ENCODE peak calls at places on chromosome 5, in six cellular contexts. R is IMR-90, L is K562, F is GM12878, C is HepG2, J is H1. K is an unnamed sample.
A peak's percentile ranks its signal among the peaks of the same experiment; 100 is the strongest.

GRCh38 chr5:115774684-115775083 is 41.8 kb downstream of the CDO1 start:
- DNase-seq in C (no peak), R (no peak), L (no peak), F (no peak), J (no peak), K (no peak)

GRCh38 chr5:167899490-167899889 is 392.0 kb upstream of the WWC1 start:
- DNase-seq in F (no peak), C (no peak), R (peak; percentile 17), L (no peak), J (no peak), K (no peak)

GRCh38 chr5:87536365-87536764 is 123.6 kb upstream of the CCNH start:
- DNase-seq in L (no peak), C (no peak), J (no peak), F (no peak), R (no peak), K (no peak)

GRCh38 chr5:55650391-55650790 is 61.7 kb downstream of the SLC38A9 start:
- DNase-seq in F (no peak), L (no peak), J (no peak), C (no peak), R (peak; percentile 84), K (no peak)

GRCh38 chr5:157232706-157233105 is 33.2 kb upstream of the CYFIP2 start:
- DNase-seq in L (no peak), R (no peak), F (no peak), J (no peak), C (no peak), K (no peak)

GRCh38 chr5:159928122-159928960 is 12.1 kb downstream of the ADRA1B start:
- DNase-seq in L (no peak), R (peak; percentile 90), C (no peak), J (no peak), F (no peak), K (peak; percentile 54)

GRCh38 chr5:127254729-127255284 is 35.8 kb upstream of the MEGF10 start:
- DNase-seq in F (no peak), R (peak; percentile 78), C (no peak), J (no peak), L (no peak), K (peak; percentile 22)

GRCh38 chr5:164532226-164532937 is 1027.0 kb downstream of the MAT2B start:
- DNase-seq in L (no peak), F (no peak), R (no peak), C (no peak), J (no peak), K (no peak)

GRCh38 chr5:178351221-178351825 is 118.7 kb upstream of the PHYKPL start:
- DNase-seq in L (no peak), J (no peak), R (no peak), F (no peak), C (no peak), K (no peak)

GRCh38 chr5:95907740-95908706 is 53.6 kb downstream of the ELL2 start:
- DNase-seq in L (no peak), F (no peak), J (no peak), R (no peak), C (no peak), K (no peak)

GRCh38 chr5:36600847-36601527 is 5.4 kb upstream of the SLC1A3 start:
- DNase-seq in C (no peak), L (no peak), J (no peak), F (no peak), R (no peak), K (no peak)

GRCh38 chr5:154138701-154139100 is 51.8 kb upstream of the GALNT10 start:
- DNase-seq in L (no peak), R (no peak), C (no peak), J (no peak), F (no peak), K (no peak)

GRCh38 chr5:160291467-160291866 is 20.9 kb downstream of the CCNJL start:
- DNase-seq in J (no peak), C (no peak), R (no peak), F (no peak), L (no peak), K (no peak)

GRCh38 chr5:83270311-83270710 is 193.0 kb downstream of the XRCC4 start:
- DNase-seq in L (no peak), F (no peak), C (no peak), R (no peak), J (no peak), K (no peak)

GRCh38 chr5:42994285-42995151 is 45.6 kb downstream of the ANXA2R start:
- DNase-seq in L (peak; percentile 59), C (peak; percentile 81), J (no peak), F (no peak), R (peak; percentile 93), K (peak; percentile 81)

GRCh38 chr5:169385636-169386035 is 84.7 kb upstream of the SLIT3 start:
- DNase-seq in J (no peak), R (no peak), C (no peak), L (no peak), F (no peak), K (no peak)

GRCh38 chr5:171367424-171368370 is 20.0 kb upstream of the NPM1 start:
- DNase-seq in R (peak; percentile 50), L (no peak), F (no peak), C (no peak), J (no peak), K (no peak)

GRCh38 chr5:64789457-64789856 is 20.7 kb downstream of the CWC27 start:
- DNase-seq in R (peak; percentile 83), C (no peak), L (no peak), F (no peak), J (no peak), K (no peak)

GRCh38 chr5:1542755-1543154 is 19.0 kb upstream of the LPCAT1 start:
- DNase-seq in F (no peak), C (no peak), R (no peak), J (no peak), L (no peak), K (peak; percentile 79)

GRCh38 chr5:144177548-144177947 is 6.9 kb downstream of the KCTD16 start:
- DNase-seq in F (no peak), R (peak; percentile 49), J (no peak), L (no peak), C (no peak), K (no peak)

GRCh38 chr5:65426656-65427055 is 55.1 kb downstream of the ADAMTS6 start:
- DNase-seq in R (no peak), F (no peak), J (no peak), L (no peak), C (no peak), K (no peak)

GRCh38 chr5:6541256-6542013 is 91.4 kb downstream of the NSUN2 start:
- DNase-seq in L (no peak), F (no peak), J (no peak), R (no peak), C (no peak), K (no peak)

GRCh38 chr5:431001-431710 is 11.8 kb upstream of the EXOC3 start:
- DNase-seq in C (peak; percentile 41), J (peak; percentile 38), F (no peak), R (peak; percentile 48), L (peak; percentile 81), K (peak; percentile 23)

GRCh38 chr5:178469975-178470692 is 120.1 kb downstream of the COL23A1 start:
- DNase-seq in R (no peak), L (no peak), C (no peak), J (no peak), F (no peak), K (no peak)

GRCh38 chr5:108989761-108990392 is 242.2 kb downstream of the FER start:
- DNase-seq in R (peak; percentile 48), F (no peak), J (no peak), C (no peak), L (no peak), K (no peak)
- H3K9ac ChIP-seq in R (no peak overlapping the region), F (no peak overlapping the region), J (no peak overlapping the region), C (no peak overlapping the region), L (no peak overlapping the region), K (no peak overlapping the region)

GRCh38 chr5:98110270-98110669 is 663.2 kb upstream of the RGMB start:
- DNase-seq in J (no peak), L (no peak), R (peak; percentile 98), C (no peak), F (no peak), K (no peak)

GRCh38 chr5:98109561-98110006 is 663.9 kb upstream of the RGMB start:
- DNase-seq in L (no peak), C (no peak), F (no peak), J (no peak), R (peak; percentile 92), K (no peak)

GRCh38 chr5:98108497-98108896 is 665.0 kb upstream of the RGMB start:
- DNase-seq in R (peak; percentile 99), J (no peak), L (no peak), C (no peak), F (no peak), K (no peak)

GRCh38 chr5:98111686-98112085 is 661.8 kb upstream of the RGMB start:
- DNase-seq in J (no peak), C (no peak), F (no peak), R (peak; percentile 34), L (no peak), K (no peak)

GRCh38 chr5:98110791-98111190 is 662.7 kb upstream of the RGMB start:
- DNase-seq in J (no peak), L (no peak), R (peak; percentile 53), F (no peak), C (no peak), K (no peak)
- TF ChIP-seq CEBPB in J (no peak), L (no peak), R (no peak), F (no peak), C (no peak), K (no peak)

DNA sequence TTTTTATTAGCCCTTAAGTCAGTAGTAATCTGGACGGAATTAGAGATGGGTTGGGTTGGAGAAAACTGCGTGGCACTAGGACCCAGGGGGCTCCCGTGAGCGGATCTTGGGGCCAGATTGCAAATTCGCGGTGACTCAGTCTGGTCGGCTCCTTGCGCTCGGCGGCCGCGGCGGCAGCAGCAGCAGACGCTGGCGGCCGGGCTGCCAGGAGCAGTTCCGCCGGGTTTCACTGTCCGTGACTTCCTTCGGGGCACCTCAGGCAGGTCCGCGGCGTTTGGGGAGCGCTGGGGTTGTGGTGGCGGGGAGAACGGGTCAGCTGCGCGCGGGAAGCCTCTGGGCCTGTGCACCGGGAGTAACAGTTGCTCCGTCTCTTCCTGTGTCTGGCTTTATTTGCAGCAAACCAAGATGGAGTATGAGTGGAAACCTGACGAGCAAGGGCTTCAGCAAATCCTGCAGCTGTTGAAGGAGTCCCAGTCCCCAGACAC is 31.6 kb downstream of the TNPO1 start:
- DNase-seq in L (peak; percentile 77), C (peak; percentile 73), J (peak; percentile 57), F (peak; percentile 40), R (peak; percentile 93), K (peak; percentile 81)
- H3K9ac ChIP-seq in L (peak overlapping the region; percentile 94), C (peak overlapping the region; percentile 94), J (peak overlapping the region; percentile 97), F (peak overlapping the region; percentile 76), R (peak overlapping the region; percentile 93), K (peak overlapping the region; percentile 90)

DNA sequence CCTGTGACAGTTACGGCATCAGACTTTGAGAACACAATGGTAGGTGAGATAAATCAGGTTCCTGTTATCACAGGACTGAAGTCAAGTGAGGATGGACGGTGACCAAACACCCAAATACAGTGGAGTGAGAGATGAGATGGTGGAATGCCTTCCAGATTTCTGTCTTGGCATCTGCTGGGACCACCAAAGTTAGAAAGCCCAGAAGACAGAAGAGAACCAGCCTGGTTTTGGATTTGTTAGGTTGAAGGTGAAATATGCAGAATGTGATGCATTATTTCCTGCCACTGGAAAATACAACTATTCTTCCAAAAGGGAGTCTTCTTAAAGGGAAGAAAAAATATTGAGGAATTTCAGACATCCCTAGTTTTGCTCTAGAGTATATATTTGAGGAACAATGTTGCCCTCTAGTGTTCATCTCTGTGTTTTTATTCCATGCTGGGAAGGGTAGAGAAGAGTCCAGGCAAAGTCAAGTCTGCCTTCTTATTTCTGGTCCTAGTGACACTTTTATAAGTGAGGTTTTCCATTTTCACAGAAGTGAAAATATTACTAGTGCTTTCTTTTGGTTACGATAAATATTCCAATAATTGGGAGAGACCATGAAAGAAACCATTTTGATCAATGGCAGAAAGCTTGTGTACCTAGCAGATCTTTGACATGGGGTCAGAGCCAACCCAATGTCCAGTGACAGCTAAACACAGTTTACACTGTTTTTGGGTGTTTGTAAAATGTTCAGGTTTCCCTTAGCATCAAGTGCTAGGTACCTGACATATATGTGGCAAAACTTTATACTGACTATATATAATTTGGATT is 142.3 kb upstream of the ANKH start:
- DNase-seq in F (no peak), J (no peak), L (peak; percentile 41), C (peak; percentile 75), R (peak; percentile 80), K (peak; percentile 58)
- TF ChIP-seq CEBPB in F (no peak), J (no peak), L (no peak), C (no peak), R (no peak), K (no peak)

K was measured in HCT116.